ENCODE peak calls at places on chromosomes 4 and X, in ten cellular contexts. Z, N, L, X, C, Y, T, I, E and R are unnamed samples.

GRCh38 chr4:150569384-150569987 is 12.5 kb upstream of the MAB21L2 start:
- DNase-seq in T (peak), X (no peak), Y (no peak), C (no peak), I (no peak), E (no peak), Z (no peak), N (no peak), L (no peak), R (no peak)

GRCh38 chrX:152817082-152817744 is 13.3 kb downstream of the CETN2 start:
- DNase-seq in X (no peak), L (no peak), Y (no peak), I (no peak), T (peak), C (peak), E (no peak), Z (no peak), N (no peak), R (no peak)

GRCh38 chr4:149845643-149846208 is 30.1 kb upstream of the IQCM start:
- DNase-seq in X (no peak), C (no peak), Z (no peak), I (no peak), E (no peak), T (no peak), L (no peak), Y (no peak), N (no peak), R (no peak)

GRCh38 chr4:140300271-140300970 is 73.0 kb upstream of the SCOC start:
- DNase-seq in Y (no peak), I (no peak), T (peak), E (no peak), N (no peak), Z (no peak), L (no peak), X (no peak), C (peak), R (peak)

GRCh38 chrX:119427024-119427794 is 28.1 kb downstream of the SLC25A43 start:
- DNase-seq in T (peak), C (no peak), Z (no peak), Y (peak), X (no peak), L (no peak), N (peak), I (no peak), E (no peak), R (no peak)

GRCh38 chr4:54167508-54167907 is 61.6 kb upstream of the PDGFRA start:
- DNase-seq in I (no peak), E (no peak), C (no peak), Y (no peak), X (no peak), Z (no peak), T (no peak), L (no peak), N (no peak), R (no peak)

GRCh38 chr4:107449611-107450369 is 270.2 kb downstream of the PAPSS1 start:
- DNase-seq in Y (no peak), X (no peak), L (no peak), N (no peak), E (no peak), T (no peak), Z (no peak), I (no peak), C (no peak), R (no peak)

GRCh38 chrX:78329486-78329885 is 2.1 kb upstream of the CYSLTR1 start:
- DNase-seq in X (no peak), T (no peak), N (no peak), Y (no peak), I (no peak), C (no peak), L (no peak), Z (no peak), E (no peak), R (no peak)

GRCh38 chr4:7463584-7464258 is 29.0 kb upstream of the PSAPL1 start:
- DNase-seq in I (no peak), N (no peak), E (no peak), C (no peak), X (no peak), Y (no peak), L (no peak), Z (no peak), T (no peak), R (no peak)

GRCh38 chr4:61984260-61984909 is 784.3 kb downstream of the ADGRL3 start:
- DNase-seq in X (no peak), N (no peak), C (no peak), L (no peak), Y (no peak), T (no peak), I (no peak), E (no peak), Z (no peak), R (no peak)

GRCh38 chr4:178632415-178632814 is 1190.2 kb upstream of the AGA start:
- DNase-seq in Y (no peak), E (no peak), N (no peak), I (no peak), L (no peak), Z (no peak), C (no peak), X (no peak), T (no peak), R (no peak)

GRCh38 chr4:47525154-47525819 is 40.2 kb downstream of the ATP10D start:
- DNase-seq in X (no peak), I (no peak), Y (no peak), Z (no peak), C (peak), E (no peak), L (peak), T (peak), N (no peak), R (peak)

GRCh38 chrX:151981129-151981528 is 6.7 kb upstream of the GABRE start:
- DNase-seq in Y (no peak), C (peak), T (peak), E (no peak), N (no peak), I (no peak), X (no peak), L (no peak), Z (no peak), R (no peak)

GRCh38 chrX:2220296-2220695 is 280.5 kb downstream of the DHRSX start:
- DNase-seq in C (no peak), I (no peak), T (no peak), Y (no peak), L (no peak), E (no peak), X (no peak), N (no peak), Z (no peak), R (no peak)
- H3K27ac ChIP-seq in C (no peak), I (no peak), T (no peak), Y (no peak), L (no peak), E (no peak), X (no peak), N (no peak), Z (no peak), R (no peak)

GRCh38 chrX:108396986-108397385 is 41.2 kb downstream of the COL4A6 start:
- DNase-seq in E (no peak), X (no peak), L (no peak), Z (no peak), Y (no peak), C (no peak), N (no peak), I (no peak), T (no peak), R (no peak)
- H3K27ac ChIP-seq in E (no peak), X (no peak), L (no peak), Z (no peak), Y (no peak), C (no peak), N (no peak), I (no peak), T (no peak), R (peak)

GRCh38 chr4:186088516-186088915 is 16.0 kb upstream of the FAM149A start:
- DNase-seq in C (no peak), Y (no peak), L (no peak), Z (no peak), N (no peak), X (no peak), I (no peak), T (no peak), E (no peak), R (no peak)
- H3K27ac ChIP-seq in C (no peak), Y (no peak), L (no peak), Z (no peak), N (no peak), X (no peak), I (no peak), T (no peak), E (no peak), R (no peak)

GRCh38 chrX:2574271-2574670 is 73.5 kb upstream of the DHRSX start:
- DNase-seq in N (no peak), C (no peak), Z (no peak), Y (no peak), I (no peak), L (no peak), T (no peak), E (no peak), X (no peak), R (no peak)
- H3K27ac ChIP-seq in N (no peak), C (no peak), Z (no peak), Y (no peak), I (no peak), L (no peak), T (no peak), E (no peak), X (no peak), R (no peak)

DNA sequence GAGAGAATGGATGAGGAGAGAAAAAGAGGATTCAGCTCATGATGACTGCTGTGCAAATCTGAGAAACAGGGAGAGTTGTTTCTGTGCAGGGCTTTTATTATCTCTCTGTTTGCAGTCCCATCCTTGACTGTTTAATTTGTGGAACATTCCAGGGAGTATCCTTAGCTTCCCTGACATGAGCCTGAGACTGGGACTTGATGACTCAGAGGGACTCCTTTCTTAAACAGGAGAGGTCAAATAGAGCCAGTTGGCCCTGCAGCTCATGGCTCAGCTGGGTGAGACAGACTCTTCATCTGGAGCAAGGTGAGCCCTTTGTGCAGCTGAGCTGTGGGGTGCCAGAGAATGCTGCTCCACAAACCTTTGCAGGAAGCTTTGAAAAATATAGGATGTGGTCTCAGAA is 14.3 kb downstream of the ARHGAP24 start:
- DNase-seq in X (no peak), C (peak), T (peak), N (no peak), E (no peak), Z (no peak), Y (no peak), L (no peak), I (no peak), R (no peak)
- H3K27ac ChIP-seq in X (no peak), C (peak), T (no peak), N (no peak), E (no peak), Z (no peak), Y (no peak), L (no peak), I (no peak), R (no peak)

GRCh38 chr4:180578175-180578574 is 1665.0 kb upstream of the TENM3 start:
- DNase-seq in E (no peak), X (no peak), C (no peak), T (no peak), I (no peak), Z (no peak), Y (no peak), N (no peak), L (no peak), R (no peak)
- H3K27ac ChIP-seq in E (no peak), X (no peak), C (no peak), T (no peak), I (no peak), Z (no peak), Y (no peak), N (no peak), L (no peak), R (no peak)

GRCh38 chrX:130083107-130083490 is 27.2 kb downstream of the ELF4 start:
- DNase-seq in E (no peak), Z (no peak), Y (no peak), C (no peak), X (no peak), L (no peak), T (no peak), I (no peak), N (no peak), R (no peak)

GRCh38 chrX:130082244-130083106 is 27.8 kb downstream of the ELF4 start:
- DNase-seq in Z (no peak), E (peak), L (peak), I (peak), Y (peak), X (peak), C (no peak), N (peak), T (peak), R (no peak)

GRCh38 chrX:130080791-130081367 is 29.4 kb downstream of the ELF4 start:
- DNase-seq in L (no peak), E (no peak), Y (no peak), C (no peak), N (no peak), X (no peak), T (peak), I (no peak), Z (no peak), R (no peak)

GRCh38 chrX:130079824-130080406 is 30.4 kb downstream of the ELF4 start:
- DNase-seq in T (peak), Y (no peak), E (peak), C (peak), I (no peak), Z (no peak), L (no peak), X (no peak), N (peak), R (no peak)

DNA sequence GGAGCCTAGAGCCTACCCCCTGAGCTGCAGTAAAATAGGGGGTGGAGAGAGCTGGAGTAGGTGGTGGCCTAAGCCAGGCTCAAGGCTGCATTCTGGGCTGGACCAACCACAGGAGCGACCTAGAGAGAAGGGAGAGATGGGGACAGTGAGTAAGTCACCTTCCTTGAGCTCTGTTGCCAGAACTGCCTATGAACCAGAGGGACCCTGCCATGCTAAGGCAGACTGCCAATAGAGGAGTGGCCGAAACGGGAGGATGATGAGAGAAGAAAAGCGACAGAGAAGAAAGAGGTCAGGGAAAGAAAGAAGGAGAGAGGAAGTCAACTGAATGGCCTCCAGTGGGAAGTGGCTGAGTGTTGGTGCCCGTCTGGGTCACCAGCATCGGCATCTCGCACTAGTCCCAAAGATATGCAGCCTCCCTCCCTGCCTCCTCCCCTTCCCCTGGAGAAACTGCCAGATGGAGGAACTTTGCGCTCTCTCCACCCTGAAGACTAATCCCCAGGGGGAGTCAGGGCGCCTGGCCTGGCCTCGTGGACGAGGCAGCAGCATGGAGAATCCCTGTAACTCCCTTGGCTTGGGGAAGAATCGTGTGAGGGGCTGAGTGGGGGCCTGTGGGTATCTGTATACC is 28.8 kb downstream of the ELF4 start:
- DNase-seq in Y (no peak), N (no peak), L (no peak), Z (no peak), E (no peak), I (no peak), X (no peak), T (peak), C (no peak), R (no peak)
- H3K27ac ChIP-seq in Y (peak), N (peak), L (peak), Z (peak), E (peak), I (peak), X (peak), T (peak), C (peak), R (no peak)

DNA sequence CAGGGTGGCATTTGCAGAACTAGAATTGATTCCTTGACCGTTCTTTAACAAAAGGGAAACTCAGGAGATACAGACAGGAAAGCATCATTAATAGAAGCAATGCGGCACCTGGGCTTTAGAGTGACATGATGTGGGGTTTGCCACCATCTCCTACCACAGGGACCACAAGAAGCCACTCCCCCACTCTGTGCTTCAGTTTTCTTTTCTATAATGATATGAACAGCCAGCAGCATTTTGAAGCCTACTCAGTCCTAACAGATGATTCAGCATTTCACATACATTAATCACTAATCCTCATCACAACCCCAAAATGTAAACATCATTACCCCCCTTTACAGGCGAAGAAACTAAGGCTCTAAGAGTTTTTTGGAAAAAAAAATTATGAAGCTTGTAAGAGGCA is 22.9 kb downstream of the CCDC149 start:
- DNase-seq in N (no peak), E (no peak), T (peak), Z (no peak), X (no peak), I (no peak), C (peak), Y (no peak), L (no peak), R (no peak)
- H3K27ac ChIP-seq in N (no peak), E (no peak), T (no peak), Z (no peak), X (no peak), I (no peak), C (no peak), Y (no peak), L (no peak), R (no peak)

GRCh38 chrX:49915352-49916222 is 6.8 kb upstream of the CLCN5 start:
- DNase-seq in L (peak), X (peak), Y (no peak), Z (no peak), I (no peak), E (peak), T (peak), N (peak), C (peak), R (no peak)

GRCh38 chrX:49912086-49912485 is 10.3 kb upstream of the CLCN5 start:
- DNase-seq in E (no peak), T (no peak), Z (no peak), Y (no peak), L (no peak), N (no peak), X (no peak), I (no peak), C (no peak), R (no peak)

GRCh38 chrX:49910344-49910743 is 12.1 kb upstream of the CLCN5 start:
- DNase-seq in T (no peak), N (no peak), L (no peak), E (no peak), C (no peak), X (no peak), I (no peak), Y (no peak), Z (no peak), R (no peak)

DNA sequence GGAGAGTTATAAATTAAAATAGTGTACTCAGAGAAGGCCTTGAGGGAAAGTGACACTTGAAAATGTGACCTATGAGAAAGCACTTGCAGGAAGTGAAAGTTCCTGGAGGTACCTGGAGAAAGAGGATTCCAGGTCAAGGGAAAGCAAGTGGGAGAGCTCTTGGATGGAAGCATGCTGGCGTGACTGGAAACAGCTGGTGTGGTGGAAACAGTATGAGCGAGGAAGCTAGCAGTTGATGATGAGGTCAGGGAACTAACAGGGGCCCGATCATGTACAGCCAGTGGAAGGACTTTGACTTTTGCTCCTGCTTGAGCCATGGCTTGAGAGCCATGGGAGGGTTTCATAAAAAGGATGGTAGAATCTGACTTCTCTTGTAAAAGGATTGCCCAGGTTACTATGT is 9.5 kb upstream of the CLCN5 start:
- DNase-seq in T (no peak), N (no peak), Y (no peak), Z (no peak), I (no peak), X (no peak), C (no peak), E (no peak), L (no peak), R (no peak)
- H3K27ac ChIP-seq in T (no peak), N (no peak), Y (no peak), Z (no peak), I (no peak), X (no peak), C (no peak), E (no peak), L (no peak), R (no peak)